ENCODE peak calls at places on chromosomes 5 and 9, in six cellular contexts. One of them, this sample, is unnamed.
A peak's percentile ranks its signal among the peaks of the same experiment; 100 is the strongest.

GRCh38 chr5:172182291-172182690 is 5.7 kb downstream of the STK10 start:
- DNase-seq in A549: no peak
- DNase-seq in HepG2: no peak
- DNase-seq in endothelial cell of umbilical vein: no peak
- DNase-seq in GM12878: no peak
- DNase-seq in K562: no peak
- DNase-seq in this sample: peak; percentile 56

GRCh38 chr9:14452539-14452938 is 138.6 kb upstream of the NFIB start:
- DNase-seq in A549: no peak
- DNase-seq in HepG2: no peak
- DNase-seq in endothelial cell of umbilical vein: no peak
- DNase-seq in GM12878: no peak
- DNase-seq in K562: no peak
- DNase-seq in this sample: no peak

GRCh38 chr9:123996731-123997421 is 14.7 kb upstream of the LHX2 start:
- DNase-seq in A549: no peak
- DNase-seq in HepG2: no peak
- DNase-seq in endothelial cell of umbilical vein: no peak
- DNase-seq in GM12878: no peak
- DNase-seq in K562: no peak
- DNase-seq in this sample: peak; percentile 68

GRCh38 chr9:92911496-92912475 is 33.9 kb upstream of the ZNF484 start:
- DNase-seq in A549: no peak
- DNase-seq in HepG2: peak; percentile 7
- DNase-seq in endothelial cell of umbilical vein: no peak
- DNase-seq in GM12878: no peak
- DNase-seq in K562: no peak
- DNase-seq in this sample: no peak

GRCh38 chr5:4089087-4089486 is 493.5 kb downstream of the IRX1 start:
- DNase-seq in A549: no peak
- DNase-seq in HepG2: no peak
- DNase-seq in endothelial cell of umbilical vein: no peak
- DNase-seq in GM12878: no peak
- DNase-seq in K562: no peak
- DNase-seq in this sample: no peak

GRCh38 chr5:180816608-180817534 is 14.3 kb upstream of the MGAT1 start:
- DNase-seq in A549: no peak
- DNase-seq in HepG2: no peak
- DNase-seq in endothelial cell of umbilical vein: peak; percentile 83
- DNase-seq in GM12878: no peak
- DNase-seq in K562: no peak
- DNase-seq in this sample: peak; percentile 63

GRCh38 chr5:169914766-169915165 is 65.5 kb downstream of the INSYN2B start:
- DNase-seq in A549: no peak
- DNase-seq in HepG2: no peak
- DNase-seq in endothelial cell of umbilical vein: peak; percentile 10
- DNase-seq in GM12878: no peak
- DNase-seq in K562: no peak
- DNase-seq in this sample: no peak

GRCh38 chr9:36441966-36442365 is 41.9 kb upstream of the RNF38 start:
- DNase-seq in A549: no peak
- DNase-seq in HepG2: no peak
- DNase-seq in endothelial cell of umbilical vein: no peak
- DNase-seq in GM12878: no peak
- DNase-seq in K562: no peak
- DNase-seq in this sample: no peak

GRCh38 chr9:131992906-131993657 is 86.6 kb downstream of the MED27 start:
- DNase-seq in A549: no peak
- DNase-seq in HepG2: no peak
- DNase-seq in endothelial cell of umbilical vein: no peak
- DNase-seq in GM12878: no peak
- DNase-seq in K562: no peak
- DNase-seq in this sample: no peak

GRCh38 chr5:179497636-179498365 is 52.6 kb upstream of the RUFY1 start:
- DNase-seq in A549: no peak
- DNase-seq in HepG2: no peak
- DNase-seq in endothelial cell of umbilical vein: no peak
- DNase-seq in GM12878: no peak
- DNase-seq in K562: no peak
- DNase-seq in this sample: no peak

GRCh38 chr5:56099346-56099745 is 104.6 kb upstream of the IL6ST start:
- DNase-seq in A549: no peak
- DNase-seq in HepG2: peak; percentile 39
- DNase-seq in endothelial cell of umbilical vein: peak; percentile 96
- DNase-seq in GM12878: no peak
- DNase-seq in K562: no peak
- DNase-seq in this sample: no peak

GRCh38 chr5:2797160-2797559 is 45.7 kb upstream of the IRX2 start:
- DNase-seq in A549: no peak
- DNase-seq in HepG2: no peak
- DNase-seq in endothelial cell of umbilical vein: no peak
- DNase-seq in GM12878: no peak
- DNase-seq in K562: no peak
- DNase-seq in this sample: no peak

GRCh38 chr9:114504341-114505186 is 709 bp downstream of the WHRN start:
- DNase-seq in A549: peak; percentile 64
- DNase-seq in HepG2: no peak
- DNase-seq in endothelial cell of umbilical vein: peak; percentile 42
- DNase-seq in GM12878: no peak
- DNase-seq in K562: peak; percentile 81
- DNase-seq in this sample: no peak

GRCh38 chr9:113222482-113222841 is 1.1 kb downstream of the SLC31A1 start:
- DNase-seq in A549: no peak
- DNase-seq in HepG2: peak; percentile 74
- DNase-seq in endothelial cell of umbilical vein: peak; percentile 5
- DNase-seq in GM12878: no peak
- DNase-seq in K562: no peak
- DNase-seq in this sample: peak; percentile 2

GRCh38 chr5:71969464-71969863 is 137.8 kb upstream of the MAP1B start:
- DNase-seq in A549: no peak
- DNase-seq in HepG2: no peak
- DNase-seq in endothelial cell of umbilical vein: no peak
- DNase-seq in GM12878: no peak
- DNase-seq in K562: no peak
- DNase-seq in this sample: no peak

GRCh38 chr5:68071243-68071642 is 144.3 kb upstream of the PIK3R1 start:
- DNase-seq in A549: no peak
- DNase-seq in HepG2: no peak
- DNase-seq in endothelial cell of umbilical vein: no peak
- DNase-seq in GM12878: no peak
- DNase-seq in K562: no peak
- DNase-seq in this sample: no peak

GRCh38 chr5:37668524-37669047 is 171.3 kb downstream of the GDNF start:
- DNase-seq in A549: peak; percentile 64
- DNase-seq in HepG2: peak; percentile 90
- DNase-seq in endothelial cell of umbilical vein: peak; percentile 88
- DNase-seq in GM12878: no peak
- DNase-seq in K562: peak; percentile 78
- DNase-seq in this sample: peak; percentile 29

GRCh38 chr9:15229475-15229874 is 77.5 kb downstream of the TTC39B start:
- DNase-seq in A549: no peak
- DNase-seq in HepG2: no peak
- DNase-seq in endothelial cell of umbilical vein: no peak
- DNase-seq in GM12878: no peak
- DNase-seq in K562: no peak
- DNase-seq in this sample: no peak

GRCh38 chr5:112975721-112976431 is 722 bp upstream of the DCP2 start:
- DNase-seq in A549: no peak
- DNase-seq in HepG2: no peak
- DNase-seq in endothelial cell of umbilical vein: no peak
- DNase-seq in GM12878: no peak
- DNase-seq in K562: no peak
- DNase-seq in this sample: no peak

GRCh38 chr5:112978836-112979235 is 2.2 kb downstream of the DCP2 start:
- DNase-seq in A549: no peak
- DNase-seq in HepG2: no peak
- DNase-seq in endothelial cell of umbilical vein: peak; percentile 17
- DNase-seq in GM12878: no peak
- DNase-seq in K562: no peak
- DNase-seq in this sample: no peak

GRCh38 chr5:112974901-112975300 is 1.7 kb upstream of the DCP2 start:
- DNase-seq in A549: no peak
- DNase-seq in HepG2: no peak
- DNase-seq in endothelial cell of umbilical vein: no peak
- DNase-seq in GM12878: no peak
- DNase-seq in K562: peak; percentile 25
- DNase-seq in this sample: no peak

GRCh38 chr5:112977440-112977861 is 853 bp downstream of the DCP2 start:
- DNase-seq in A549: no peak
- DNase-seq in HepG2: no peak
- DNase-seq in endothelial cell of umbilical vein: peak; percentile 48
- DNase-seq in GM12878: no peak
- DNase-seq in K562: peak; percentile 51
- DNase-seq in this sample: peak; percentile 21

DNA sequence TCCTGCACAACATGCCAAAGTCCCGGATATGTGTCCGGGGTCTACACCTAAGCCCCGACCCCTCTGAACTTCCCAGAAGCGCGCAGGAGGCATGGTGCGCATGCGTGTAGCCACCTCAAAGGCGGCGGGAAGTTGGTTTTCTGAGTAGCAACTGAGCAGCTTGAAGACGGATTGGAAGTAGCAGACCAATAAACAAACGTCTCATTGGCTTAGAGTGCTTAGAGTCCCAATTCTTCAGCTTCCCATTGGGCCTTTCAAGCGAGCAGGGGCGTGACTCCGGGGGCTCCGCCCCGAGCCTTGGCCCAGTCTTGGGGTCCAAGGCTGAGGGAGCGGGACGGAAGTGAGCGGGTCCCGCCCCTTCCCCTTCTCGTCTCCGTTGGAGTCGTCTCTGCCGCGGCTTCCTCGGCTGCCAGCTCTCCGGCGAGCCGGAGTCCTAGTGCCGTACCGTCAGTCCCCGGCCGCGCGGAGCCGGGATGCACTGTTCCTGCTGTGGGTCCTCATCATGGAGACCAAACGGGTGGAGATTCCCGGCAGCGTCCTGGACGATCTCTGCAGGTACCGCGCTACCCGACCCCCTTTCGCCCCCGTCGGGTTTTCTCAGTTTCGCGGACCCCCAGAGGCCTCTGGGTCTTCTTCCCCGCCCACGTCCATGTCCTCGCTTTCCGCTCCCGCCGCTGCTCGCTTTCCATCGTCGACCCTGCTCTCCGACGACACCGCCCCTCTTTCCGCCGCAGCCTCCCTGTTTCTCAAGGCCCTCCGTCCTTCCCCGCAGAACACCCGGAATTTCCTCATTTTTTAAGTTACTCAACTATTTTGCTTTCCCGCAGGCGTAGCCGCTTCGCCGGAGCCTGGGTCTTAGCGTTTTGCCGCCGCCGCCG is at the start of gene DCP2:
- DNase-seq in A549: peak; percentile 99
- DNase-seq in HepG2: peak; percentile 99
- DNase-seq in endothelial cell of umbilical vein: peak; percentile 99
- DNase-seq in GM12878: peak; percentile 99
- DNase-seq in K562: peak; percentile 99
- DNase-seq in this sample: peak; percentile 99
- H3K4me3 ChIP-seq in A549: peak within 1 kb of the TSS; percentile 86
- H3K4me3 ChIP-seq in HepG2: peak within 1 kb of the TSS; percentile 87
- H3K4me3 ChIP-seq in endothelial cell of umbilical vein: peak within 1 kb of the TSS; percentile 99
- H3K4me3 ChIP-seq in GM12878: peak within 1 kb of the TSS; percentile 97
- H3K4me3 ChIP-seq in K562: peak within 1 kb of the TSS; percentile 64
- H3K4me3 ChIP-seq in this sample: peak within 1 kb of the TSS; percentile 85

DNA sequence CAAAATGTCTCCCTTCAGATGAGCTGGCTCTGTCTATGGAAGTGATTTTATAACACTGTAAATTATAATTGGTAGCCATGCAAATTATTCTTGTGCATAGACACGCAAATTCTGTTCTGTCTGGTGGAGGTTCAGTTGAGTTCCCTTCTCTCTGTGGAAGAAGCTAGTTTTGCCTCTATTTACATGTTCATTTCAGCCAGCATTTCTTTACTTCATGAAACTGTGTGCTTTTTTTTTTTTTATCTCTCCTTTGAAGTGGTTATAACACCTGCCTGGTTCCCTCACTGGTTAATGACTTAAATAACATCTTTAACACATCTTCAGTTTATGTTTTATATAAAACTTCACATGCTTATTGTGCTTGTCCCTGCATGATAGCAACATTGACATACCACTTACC is 149.4 kb upstream of the FBXL7 start:
- DNase-seq in A549: no peak
- DNase-seq in HepG2: no peak
- DNase-seq in endothelial cell of umbilical vein: no peak
- DNase-seq in GM12878: no peak
- DNase-seq in K562: no peak
- DNase-seq in this sample: no peak
- TF ChIP-seq MYC in A549: no peak
- TF ChIP-seq MYC in HepG2: no peak
- TF ChIP-seq MYC in endothelial cell of umbilical vein: no peak
- TF ChIP-seq MYC in GM12878: no peak
- TF ChIP-seq MYC in K562: no peak
- TF ChIP-seq MYC in this sample: no peak

GRCh38 chr5:175695161-175696126 is 37.6 kb downstream of the HRH2 start:
- DNase-seq in A549: no peak
- DNase-seq in HepG2: no peak
- DNase-seq in endothelial cell of umbilical vein: no peak
- DNase-seq in GM12878: no peak
- DNase-seq in K562: no peak
- DNase-seq in this sample: peak; percentile 21

GRCh38 chr5:175692235-175692995 is 34.5 kb downstream of the HRH2 start:
- DNase-seq in A549: no peak
- DNase-seq in HepG2: no peak
- DNase-seq in endothelial cell of umbilical vein: no peak
- DNase-seq in GM12878: no peak
- DNase-seq in K562: no peak
- DNase-seq in this sample: no peak

GRCh38 chr5:175692996-175693700 is 35.3 kb downstream of the HRH2 start:
- DNase-seq in A549: no peak
- DNase-seq in HepG2: no peak
- DNase-seq in endothelial cell of umbilical vein: no peak
- DNase-seq in GM12878: no peak
- DNase-seq in K562: no peak
- DNase-seq in this sample: peak; percentile 43

GRCh38 chr5:175694371-175695160 is 36.7 kb downstream of the HRH2 start:
- DNase-seq in A549: no peak
- DNase-seq in HepG2: no peak
- DNase-seq in endothelial cell of umbilical vein: no peak
- DNase-seq in GM12878: no peak
- DNase-seq in K562: no peak
- DNase-seq in this sample: peak; percentile 83

GRCh38 chr5:175693746-175694145 is 35.9 kb downstream of the HRH2 start:
- DNase-seq in A549: no peak
- DNase-seq in HepG2: no peak
- DNase-seq in endothelial cell of umbilical vein: no peak
- DNase-seq in GM12878: no peak
- DNase-seq in K562: no peak
- DNase-seq in this sample: peak; percentile 69
- H3K4me3 ChIP-seq in A549: no peak overlapping the region
- H3K4me3 ChIP-seq in HepG2: no peak overlapping the region
- H3K4me3 ChIP-seq in endothelial cell of umbilical vein: no peak overlapping the region
- H3K4me3 ChIP-seq in GM12878: no peak overlapping the region
- H3K4me3 ChIP-seq in K562: no peak overlapping the region
- H3K4me3 ChIP-seq in this sample: no peak overlapping the region

DNA sequence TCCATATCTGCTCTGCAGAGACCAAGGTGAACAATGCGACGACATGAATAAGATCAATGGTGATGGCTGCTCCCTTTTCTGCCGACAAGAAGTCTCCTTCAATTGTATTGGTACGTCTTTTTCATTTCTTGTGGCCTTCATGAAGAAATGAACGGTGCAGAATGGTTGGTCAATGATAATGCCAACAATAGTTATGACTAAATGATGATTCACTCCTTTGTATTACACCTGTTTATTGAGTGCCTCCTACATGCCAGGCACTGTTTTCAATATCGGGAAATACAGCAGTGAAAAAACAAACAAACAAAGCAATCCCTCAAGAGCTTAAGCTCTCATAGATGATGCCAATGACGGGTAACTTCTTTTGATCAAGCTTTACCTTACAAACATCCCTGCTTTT is 117.7 kb downstream of the PAPPA start:
- DNase-seq in A549: peak; percentile 14
- DNase-seq in HepG2: no peak
- DNase-seq in endothelial cell of umbilical vein: no peak
- DNase-seq in GM12878: no peak
- DNase-seq in K562: no peak
- DNase-seq in this sample: no peak
- TF ChIP-seq MYC in A549: no peak
- TF ChIP-seq MYC in HepG2: no peak
- TF ChIP-seq MYC in endothelial cell of umbilical vein: no peak
- TF ChIP-seq MYC in GM12878: no peak
- TF ChIP-seq MYC in K562: no peak
- TF ChIP-seq MYC in this sample: no peak

This sample was measured in NB4.